ENCODE peak calls at places on chromosomes 5 and 9, in nine cellular contexts. X, H, A, U, F, K, Z, W and S are unnamed samples. For H3K4me1, the result is how much of the 10 kb centered on the place peaks cover.

GRCh38 chr9:98341157-98342102 is 86.0 kb upstream of the TBC1D2 start:
- DNase-seq in X (no peak), H (no peak), A (no peak), U (no peak), F (no peak), K (no peak), Z (no peak), W (no peak), S (no peak)

GRCh38 chr5:95630394-95630917 is 10.6 kb downstream of the GPR150 start:
- DNase-seq in X (no peak), H (no peak), A (no peak), U (no peak), F (no peak), K (no peak), Z (no peak), W (no peak), S (no peak)

GRCh38 chr9:81382281-81382680 is 307.1 kb downstream of the TLE1 start:
- DNase-seq in X (no peak), H (no peak), A (no peak), U (no peak), F (no peak), K (no peak), Z (no peak), W (no peak), S (no peak)

GRCh38 chr5:117667105-117667504 is 1092.5 kb upstream of the SEMA6A start:
- DNase-seq in X (no peak), H (no peak), A (no peak), U (no peak), F (no peak), K (peak), Z (no peak), W (no peak), S (no peak)

GRCh38 chr5:10393491-10393890 is 40.0 kb downstream of the MARCHF6 start:
- DNase-seq in X (no peak), H (no peak), A (no peak), U (no peak), F (no peak), K (no peak), Z (no peak), W (no peak), S (no peak)

GRCh38 chr5:146667633-146668032 is 151.6 kb upstream of the GPR151 start:
- DNase-seq in X (no peak), H (no peak), A (peak), U (no peak), F (no peak), K (no peak), Z (no peak), W (peak), S (no peak)

GRCh38 chr9:133732351-133733073 is 5.6 kb downstream of the SARDH start:
- DNase-seq in X (no peak), H (peak), A (no peak), U (no peak), F (no peak), K (no peak), Z (no peak), W (no peak), S (peak)

GRCh38 chr9:77099388-77099787 is 77.9 kb upstream of the VPS13A start:
- DNase-seq in X (no peak), H (no peak), A (no peak), U (no peak), F (no peak), K (no peak), Z (no peak), W (no peak), S (no peak)

GRCh38 chr9:21096172-21096900 is 18.6 kb upstream of the IFNB1 start:
- DNase-seq in X (no peak), H (no peak), A (no peak), U (no peak), F (no peak), K (no peak), Z (no peak), W (peak), S (no peak)

GRCh38 chr5:163867738-163868137 is 362.3 kb downstream of the MAT2B start:
- DNase-seq in X (no peak), H (no peak), A (no peak), U (no peak), F (no peak), K (no peak), Z (no peak), W (no peak), S (no peak)

GRCh38 chr9:117548556-117548955 is 133.7 kb upstream of the ASTN2 start:
- DNase-seq in X (no peak), H (no peak), A (no peak), U (no peak), F (no peak), K (no peak), Z (no peak), W (no peak), S (no peak)

GRCh38 chr9:23659346-23660006 is 166.6 kb downstream of the ELAVL2 start:
- DNase-seq in X (no peak), H (no peak), A (no peak), U (no peak), F (no peak), K (peak), Z (no peak), W (no peak), S (peak)

GRCh38 chr9:33137781-33138264 is 29.3 kb downstream of the B4GALT1 start:
- DNase-seq in X (no peak), H (no peak), A (no peak), U (no peak), F (no peak), K (no peak), Z (no peak), W (no peak), S (no peak)

GRCh38 chr9:33139421-33140228 is 27.5 kb downstream of the B4GALT1 start:
- DNase-seq in X (peak), H (peak), A (peak), U (no peak), F (no peak), K (no peak), Z (peak), W (peak), S (no peak)

GRCh38 chr9:33137271-33137670 is 29.9 kb downstream of the B4GALT1 start:
- DNase-seq in X (no peak), H (no peak), A (no peak), U (no peak), F (no peak), K (no peak), Z (no peak), W (no peak), S (no peak)

GRCh38 chr9:33140406-33141360 is 26.5 kb downstream of the B4GALT1 start:
- DNase-seq in X (no peak), H (no peak), A (no peak), U (no peak), F (no peak), K (no peak), Z (no peak), W (no peak), S (no peak)

GRCh38 chr9:33138768-33139167 is 28.4 kb downstream of the B4GALT1 start:
- DNase-seq in X (no peak), H (no peak), A (no peak), U (no peak), F (no peak), K (no peak), Z (no peak), W (no peak), S (no peak)
- H3K4me1 ChIP-seq in X (half or more), H (half or more), A (half or more), U (half or more), F (under half), K (under half), Z (under half), W (under half), S (under half)

GRCh38 chr9:112054916-112055315 is 120.2 kb downstream of the SUSD1 start:
- DNase-seq in X (no peak), H (no peak), A (no peak), U (no peak), F (no peak), K (no peak), Z (no peak), W (no peak), S (peak)
- H3K4me1 ChIP-seq in X (under half), H (under half), A (under half), U (under half), F (under half), K (under half), Z (under half), W (under half), S (under half)

DNA sequence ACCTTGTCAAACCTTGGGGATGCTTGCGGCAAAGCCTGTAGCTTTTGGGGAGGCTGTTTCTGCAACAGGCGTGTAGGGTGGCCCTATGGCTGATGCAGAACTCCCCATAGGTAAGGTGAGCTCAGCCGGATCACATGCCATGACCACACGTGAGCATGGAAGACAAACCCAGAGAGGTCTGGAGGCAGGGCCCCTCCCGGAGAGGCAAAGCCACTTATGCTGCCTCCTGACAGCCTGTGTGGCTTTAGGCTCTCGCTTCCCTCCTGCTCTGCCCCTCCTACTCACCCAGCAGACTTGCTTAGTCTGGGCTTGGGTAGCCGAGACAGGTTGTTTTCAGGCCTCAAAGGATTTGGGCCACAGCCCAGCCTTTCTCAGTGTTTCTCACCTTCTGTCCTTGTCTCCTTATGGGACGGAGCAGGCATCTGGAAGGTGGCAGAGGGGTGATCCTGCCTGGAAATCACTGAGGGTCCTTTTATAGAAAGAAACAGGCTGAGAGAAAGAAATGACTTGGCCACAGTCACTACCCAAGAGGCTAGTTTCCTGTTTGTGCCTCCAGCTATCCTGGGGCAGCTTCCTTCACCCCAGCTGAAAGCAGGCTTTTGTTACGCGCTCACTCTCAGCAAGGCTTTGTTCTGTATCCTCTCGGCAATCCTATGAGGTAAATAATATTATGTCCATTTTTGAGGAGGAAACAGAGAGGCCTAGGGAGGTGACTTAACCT is 89.9 kb downstream of the DAB2IP start:
- DNase-seq in X (no peak), H (peak), A (no peak), U (no peak), F (no peak), K (peak), Z (no peak), W (no peak), S (peak)
- H3K4me1 ChIP-seq in X (half or more), H (half or more), A (half or more), U (under half), F (under half), K (under half), Z (under half), W (half or more), S (under half)

DNA sequence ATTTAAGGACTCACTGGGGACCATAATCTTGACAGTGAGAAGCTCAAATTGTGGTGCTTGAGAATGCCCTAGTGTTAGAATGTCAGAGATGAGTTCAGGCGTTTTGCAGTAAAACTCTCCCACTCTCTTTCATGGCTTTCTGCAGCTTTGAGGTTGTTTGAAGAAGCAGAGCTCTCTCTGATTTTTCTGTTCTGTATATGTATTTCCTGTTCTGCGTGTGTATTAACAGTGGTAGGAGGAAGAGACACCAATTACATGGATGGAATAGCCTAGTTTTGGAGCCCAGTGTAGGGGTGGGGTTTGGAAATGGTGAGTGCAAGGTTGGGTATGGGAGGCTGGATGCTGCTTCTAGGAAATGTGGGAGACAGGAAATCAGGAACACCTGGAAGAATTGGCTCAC is 12.4 kb downstream of the LARP1 start:
- DNase-seq in X (no peak), H (no peak), A (no peak), U (no peak), F (no peak), K (no peak), Z (no peak), W (no peak), S (no peak)
- H3K4me1 ChIP-seq in X (half or more), H (half or more), A (half or more), U (half or more), F (under half), K (half or more), Z (under half), W (under half), S (under half)

DNA sequence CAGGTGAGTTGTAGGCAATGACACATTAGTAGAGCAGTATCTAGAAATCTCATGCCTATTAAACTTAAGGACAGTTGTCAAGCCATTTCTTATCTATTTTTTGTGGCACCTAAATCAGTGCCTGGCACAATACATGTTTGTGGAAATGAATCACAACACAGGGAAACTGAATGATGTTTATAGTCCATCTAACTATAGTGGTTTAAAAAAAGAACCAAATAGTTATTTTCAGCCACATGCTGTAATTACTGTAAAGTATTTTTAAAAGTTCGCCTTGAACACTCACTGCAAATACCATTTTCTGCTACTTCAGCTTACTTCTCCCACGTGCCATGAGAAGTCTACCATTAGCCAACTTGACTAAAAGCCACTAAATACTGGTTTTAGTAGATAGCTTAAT is 21.9 kb downstream of the FNBP1 start:
- DNase-seq in X (no peak), H (no peak), A (no peak), U (no peak), F (no peak), K (no peak), Z (no peak), W (no peak), S (no peak)
- H3K4me1 ChIP-seq in X (under half), H (under half), A (under half), U (under half), F (under half), K (under half), Z (under half), W (under half), S (under half)

GRCh38 chr5:158953929-158954534 is 145.7 kb downstream of the EBF1 start:
- DNase-seq in X (no peak), H (no peak), A (no peak), U (no peak), F (no peak), K (no peak), Z (no peak), W (no peak), S (no peak)

GRCh38 chr5:158951951-158952545 is 147.7 kb downstream of the EBF1 start:
- DNase-seq in X (no peak), H (no peak), A (no peak), U (no peak), F (no peak), K (peak), Z (no peak), W (no peak), S (peak)

GRCh38 chr5:158951461-158951860 is 148.3 kb downstream of the EBF1 start:
- DNase-seq in X (no peak), H (no peak), A (no peak), U (no peak), F (no peak), K (no peak), Z (no peak), W (no peak), S (no peak)

GRCh38 chr5:158955636-158956035 is 144.1 kb downstream of the EBF1 start:
- DNase-seq in X (no peak), H (no peak), A (no peak), U (no peak), F (no peak), K (no peak), Z (no peak), W (no peak), S (peak)

DNA sequence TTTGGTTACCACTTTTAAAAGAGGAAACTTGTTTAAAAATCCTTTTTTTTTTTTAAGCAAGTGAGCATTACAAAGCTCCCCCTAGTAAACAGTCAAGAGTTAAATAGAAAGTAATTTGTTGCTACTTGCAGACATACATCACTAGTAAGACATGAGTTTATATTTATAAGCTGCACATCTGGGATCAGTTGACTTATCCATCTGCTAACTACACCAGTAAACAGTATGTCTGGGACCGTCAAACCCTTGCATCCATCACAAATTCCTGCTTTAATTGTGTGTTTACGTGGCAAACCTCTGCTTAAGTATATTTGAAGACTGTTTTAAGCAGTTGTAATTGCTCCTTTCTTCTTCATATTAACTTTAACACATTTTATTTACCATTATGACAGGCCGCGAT is 146.8 kb downstream of the EBF1 start:
- DNase-seq in X (no peak), H (no peak), A (no peak), U (no peak), F (no peak), K (no peak), Z (no peak), W (peak), S (no peak)
- H3K4me1 ChIP-seq in X (under half), H (under half), A (under half), U (under half), F (under half), K (under half), Z (under half), W (under half), S (under half)

DNA sequence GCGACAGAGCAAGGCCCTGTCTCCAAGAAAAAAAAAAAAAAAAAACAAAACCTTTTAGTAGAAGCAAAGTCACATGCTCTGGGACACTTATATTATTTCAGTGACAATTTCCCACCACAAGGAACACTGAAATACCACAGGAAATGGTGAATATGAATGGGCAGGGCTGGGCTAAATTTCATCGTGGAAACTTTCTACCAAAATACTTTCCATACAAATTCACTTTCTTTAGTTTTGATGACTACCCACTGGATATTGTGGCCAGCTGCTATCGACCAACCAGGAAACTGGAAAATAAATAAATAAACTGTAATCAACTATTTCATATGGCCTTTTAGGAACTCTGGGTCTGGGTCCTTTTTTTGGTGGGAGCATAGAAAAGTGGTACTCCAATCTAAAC is 2.5 kb upstream of the SNX30 start:
- DNase-seq in X (no peak), H (no peak), A (no peak), U (no peak), F (no peak), K (no peak), Z (no peak), W (no peak), S (no peak)
- H3K4me1 ChIP-seq in X (under half), H (under half), A (under half), U (under half), F (under half), K (under half), Z (under half), W (under half), S (under half)

GRCh38 chr9:127790094-127790855 is 4.4 kb downstream of the CDK9 start:
- DNase-seq in X (no peak), H (no peak), A (no peak), U (no peak), F (no peak), K (no peak), Z (no peak), W (no peak), S (no peak)
- H3K4me1 ChIP-seq in X (under half), H (under half), A (under half), U (under half), F (under half), K (under half), Z (under half), W (under half), S (under half)

DNA sequence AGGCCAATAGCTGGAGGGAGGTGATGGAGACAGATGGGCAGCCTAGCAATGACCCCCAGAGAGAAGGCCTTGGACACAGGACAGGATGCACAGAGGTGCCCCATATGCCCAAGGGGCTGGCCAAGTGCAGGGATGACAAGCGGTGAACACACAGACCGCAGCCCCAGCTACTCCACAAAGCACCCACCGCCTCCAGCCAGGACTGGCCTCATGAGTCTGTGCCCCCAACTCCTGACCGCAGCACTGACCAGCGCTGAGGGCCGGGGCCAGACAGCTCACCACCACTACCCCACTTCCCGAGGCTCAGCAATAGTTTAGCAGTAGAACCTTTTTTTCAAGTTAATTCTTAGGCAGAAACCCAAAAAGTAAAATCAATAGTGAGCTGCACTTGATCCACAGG is 14.2 kb downstream of the ROR2 start:
- DNase-seq in X (no peak), H (peak), A (no peak), U (no peak), F (peak), K (no peak), Z (no peak), W (no peak), S (peak)
- H3K4me1 ChIP-seq in X (under half), H (under half), A (under half), U (under half), F (under half), K (under half), Z (under half), W (under half), S (under half)